ENCODE peak calls at places on chromosomes 6 and 20, in four cellular contexts. U, X, I and Z are unnamed samples.

GRCh38 chr20:50541606-50542041 is 31.4 kb downstream of the PTPN1 start:
- DNase-seq in U (no peak), I (no peak), X (no peak), Z (no peak)

GRCh38 chr6:132814716-132815570 is 574 bp downstream of the RPS12 start:
- DNase-seq in I (no peak), X (no peak), U (no peak), Z (no peak)

GRCh38 chr20:56626367-56627121 is 2.6 kb upstream of the TFAP2C start:
- DNase-seq in X (no peak), I (no peak), U (no peak), Z (no peak)

GRCh38 chr6:137342607-137343186 is 123.5 kb upstream of the IFNGR1 start:
- DNase-seq in I (no peak), U (no peak), X (no peak), Z (no peak)

GRCh38 chr6:8579372-8579771 is 144.0 kb upstream of the SLC35B3 start:
- DNase-seq in X (no peak), U (no peak), I (no peak), Z (no peak)

GRCh38 chr6:19342616-19343015 is 494.6 kb upstream of the ID4 start:
- DNase-seq in I (no peak), X (no peak), U (no peak), Z (no peak)

GRCh38 chr6:14770040-14770439 is 475.8 kb upstream of the JARID2 start:
- DNase-seq in X (no peak), U (no peak), I (no peak), Z (no peak)

GRCh38 chr6:51936536-51936935 is 150.9 kb downstream of the PKHD1 start:
- DNase-seq in U (no peak), X (no peak), I (no peak), Z (no peak)

GRCh38 chr20:8557711-8558110 is 425.6 kb downstream of the PLCB1 start:
- DNase-seq in X (no peak), U (no peak), I (no peak), Z (no peak)

GRCh38 chr6:21742238-21742660 is 148.7 kb downstream of the SOX4 start:
- DNase-seq in U (no peak), X (no peak), I (no peak), Z (no peak)

GRCh38 chr6:166221040-166221439 is 53.4 kb upstream of the TBXT start:
- DNase-seq in I (no peak), X (no peak), U (no peak), Z (no peak)

GRCh38 chr6:151205971-151206600 is 33.7 kb upstream of the AKAP12 start:
- DNase-seq in I (no peak), U (no peak), X (no peak), Z (no peak)

GRCh38 chr6:133115960-133116359 is 125.2 kb upstream of the EYA4 start:
- DNase-seq in X (no peak), U (no peak), I (no peak), Z (no peak)

GRCh38 chr6:54267798-54268197 is 40.4 kb upstream of the TINAG start:
- DNase-seq in U (no peak), X (no peak), I (no peak), Z (no peak)

GRCh38 chr6:139777202-139777970 is 402.9 kb upstream of the CITED2 start:
- DNase-seq in I (no peak), X (no peak), U (no peak), Z (no peak)

GRCh38 chr20:45010399-45010828 is 44.1 kb downstream of the STK4 start:
- DNase-seq in U (no peak), X (no peak), I (no peak), Z (no peak)

GRCh38 chr6:47414517-47415167 is 62.9 kb upstream of the CD2AP start:
- DNase-seq in I (no peak), X (no peak), U (no peak), Z (no peak)

GRCh38 chr20:50563133-50563944 is 53.2 kb downstream of the PTPN1 start:
- DNase-seq in X (no peak), I (no peak), U (no peak), Z (no peak)

GRCh38 chr6:116507324-116507723 is 4.1 kb upstream of the CALHM5 start:
- DNase-seq in U (no peak), X (no peak), I (no peak), Z (no peak)

GRCh38 chr6:41373919-41374617 is 38.7 kb downstream of the NCR2 start:
- DNase-seq in I (no peak), U (no peak), X (no peak), Z (no peak)

GRCh38 chr6:2765896-2766766 is 938 bp downstream of the WRNIP1 start:
- DNase-seq in U (peak; percentile 79), I (no peak), X (peak; percentile 32), Z (peak; percentile 79)

GRCh38 chr20:41219824-41220223 is 82.5 kb downstream of the PLCG1 start:
- DNase-seq in I (no peak), X (no peak), U (no peak), Z (no peak)

GRCh38 chr6:30357678-30358339 is 12.9 kb downstream of the RPP21 start:
- DNase-seq in U (no peak), I (peak; percentile 39), X (peak; percentile 30), Z (no peak)

GRCh38 chr20:5215592-5216304 is 88.9 kb downstream of the CDS2 start:
- DNase-seq in X (no peak), U (no peak), I (no peak), Z (no peak)

GRCh38 chr6:16769986-16770376 is 8.7 kb upstream of the ATXN1 start:
- DNase-seq in X (no peak), U (no peak), I (no peak), Z (no peak)

GRCh38 chr6:42224222-42225042 is 6.8 kb upstream of the MRPS10 start:
- DNase-seq in U (no peak), I (no peak), X (no peak), Z (no peak)

GRCh38 chr20:59320426-59320825 is 20.0 kb downstream of the EDN3 start:
- DNase-seq in U (no peak), X (no peak), I (no peak), Z (no peak)

GRCh38 chr20:47198254-47198671 is 158.2 kb downstream of the ZMYND8 start:
- DNase-seq in U (no peak), I (no peak), X (no peak), Z (no peak)

GRCh38 chr6:67345946-67346345 is 1289.1 kb upstream of the ADGRB3 start:
- DNase-seq in I (no peak), X (no peak), U (no peak), Z (no peak)

GRCh38 chr20:40689100-40689942 is at the start of gene MAFB:
- DNase-seq in U (peak; percentile 97), I (peak; percentile 92), X (peak; percentile 93), Z (peak; percentile 96)

GRCh38 chr6:75458895-75459294 is 34.7 kb downstream of the FILIP1 start:
- DNase-seq in X (peak; percentile 65), I (peak; percentile 51), U (no peak), Z (no peak)

GRCh38 chr6:126064994-126065401 is 78.7 kb downstream of the TRMT11 start:
- DNase-seq in U (no peak), I (no peak), X (no peak), Z (no peak)

GRCh38 chr6:44942201-44942600 is 385.9 kb upstream of the RUNX2 start:
- DNase-seq in I (no peak), U (no peak), X (no peak), Z (no peak)

GRCh38 chr6:3076320-3076719 is 8.0 kb downstream of the RIPK1 start:
- DNase-seq in I (no peak), X (no peak), U (no peak), Z (no peak)

GRCh38 chr6:13371421-13372072 is 43.2 kb upstream of the TBC1D7 start:
- DNase-seq in I (no peak), U (no peak), X (no peak), Z (no peak)

GRCh38 chr6:110628330-110628729 is 151.9 kb upstream of the SLC22A16 start:
- DNase-seq in I (no peak), U (no peak), X (no peak), Z (no peak)

DNA sequence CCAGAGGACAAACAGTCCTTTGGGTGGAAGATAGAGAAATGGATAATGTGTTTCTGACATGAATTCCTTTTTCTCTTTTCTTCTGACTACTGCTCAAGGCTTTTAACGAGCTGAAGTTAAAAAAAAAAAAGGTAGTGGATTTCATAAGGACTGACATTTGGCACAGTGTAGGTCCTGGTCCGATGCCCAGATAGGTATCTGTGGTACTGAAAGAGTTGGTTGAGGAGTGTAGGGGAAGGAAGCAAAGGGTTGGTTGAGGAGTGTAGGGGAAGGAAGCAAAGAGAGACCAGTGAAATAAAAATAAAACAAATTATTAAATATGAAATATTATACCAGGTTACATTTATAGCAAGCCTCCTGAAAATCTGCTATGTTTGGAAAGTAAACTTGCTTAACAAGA is 11.8 kb downstream of the UTRN start:
- DNase-seq in U (no peak), X (peak; percentile 70), I (peak; percentile 20), Z (no peak)
- H3K27ac ChIP-seq in U (peak overlapping the region; percentile 62), X (peak overlapping the region; percentile 72), I (peak overlapping the region; percentile 35), Z (peak overlapping the region; percentile 47)

GRCh38 chr6:99490608-99491007 is 24.6 kb downstream of the USP45 start:
- DNase-seq in U (no peak), I (no peak), X (no peak), Z (no peak)

GRCh38 chr6:99492137-99492536 is 23.1 kb downstream of the USP45 start:
- DNase-seq in X (no peak), I (no peak), U (no peak), Z (no peak)

GRCh38 chr6:99491159-99491558 is 24.1 kb downstream of the USP45 start:
- DNase-seq in X (no peak), I (no peak), U (no peak), Z (no peak)

DNA sequence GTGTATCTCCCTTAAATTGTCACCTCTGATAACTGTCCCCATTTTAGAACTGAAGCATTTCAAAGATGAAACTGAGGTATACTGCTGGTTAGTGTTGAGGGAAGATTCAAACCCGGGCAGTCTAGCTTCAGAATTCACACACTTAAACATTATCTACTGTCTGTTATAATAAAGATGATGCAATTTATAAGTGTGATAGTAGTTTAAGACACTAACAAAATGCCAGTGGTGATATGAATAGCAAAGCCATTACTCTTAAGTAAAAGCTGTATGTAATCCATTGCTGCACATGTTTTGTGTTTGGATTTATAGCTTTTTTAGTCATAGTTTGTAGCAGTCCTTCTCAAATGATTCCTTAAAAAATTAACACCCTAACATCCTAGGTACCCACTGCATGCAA is 19.8 kb downstream of the USP45 start:
- DNase-seq in U (no peak), I (no peak), X (no peak), Z (no peak)
- H3K4me3 ChIP-seq in U (no peak overlapping the region), I (no peak overlapping the region), X (no peak overlapping the region), Z (no peak overlapping the region)

GRCh38 chr6:157877149-157877548 is 54.1 kb downstream of the SNX9 start:
- DNase-seq in U (no peak), X (no peak), I (no peak), Z (no peak)
- TF ChIP-seq CTCF in U (no peak), X (no peak), I (no peak), Z (no peak)

DNA sequence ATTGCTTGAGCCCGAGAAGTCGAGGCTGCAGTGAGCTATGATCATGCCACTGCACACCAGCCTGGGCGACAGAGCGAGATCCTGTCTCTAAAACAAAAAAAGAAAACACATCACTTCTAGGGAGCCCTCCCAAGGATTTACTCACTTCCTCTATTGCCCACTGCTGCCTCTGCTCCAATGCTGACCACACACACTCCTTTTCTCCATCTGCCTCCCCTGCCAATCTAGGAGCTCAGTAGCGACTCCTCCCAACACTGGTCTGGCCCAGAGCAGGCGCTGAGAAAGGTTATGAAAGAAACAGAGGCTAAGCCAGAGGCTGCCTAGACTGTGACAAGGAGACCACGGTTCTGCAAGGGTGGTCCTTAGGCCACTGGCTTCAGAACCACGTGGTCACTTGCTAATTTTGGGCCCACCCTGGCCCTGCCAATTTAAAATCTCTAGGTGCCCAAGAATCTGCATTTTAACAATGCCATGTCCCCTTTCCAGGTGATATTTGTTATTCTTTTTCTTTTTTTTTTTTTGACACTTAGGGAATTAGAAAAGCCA is 1.3 kb upstream of the E2F1 start:
- DNase-seq in X (no peak), U (no peak), I (no peak), Z (no peak)
- H3K27ac ChIP-seq in X (no peak overlapping the region), U (no peak overlapping the region), I (no peak overlapping the region), Z (no peak overlapping the region)